ENCODE peak calls at places on chromosomes 7 and 10, in seven cellular contexts. Q is adrenal gland, B is GM12878, X is IMR-90, W is spleen, Z is heart left ventricle, P is uterus. U is an unnamed sample. For H3K27me3, the result is how much of the 10 kb centered on the place peaks cover.

GRCh38 chr7:98571986-98572385 is 45.1 kb upstream of the NPTX2 start:
- DNase-seq in Q (no peak), B (no peak), X (no peak), W (no peak), Z (no peak), P (no peak), U (no peak)

GRCh38 chr7:22105550-22105949 is 159.9 kb upstream of the CDCA7L start:
- DNase-seq in Q (no peak), B (no peak), X (no peak), W (no peak), Z (no peak), P (no peak), U (no peak)

GRCh38 chr7:152342796-152343195 is 93.0 kb downstream of the KMT2C start:
- DNase-seq in Q (no peak), B (no peak), X (no peak), W (no peak), Z (no peak), P (no peak), U (no peak)

GRCh38 chr10:34216348-34216908 is 598.7 kb downstream of the PARD3 start:
- DNase-seq in Q (no peak), B (no peak), X (peak), W (no peak), Z (no peak), P (no peak), U (no peak)

GRCh38 chr10:63458177-63458576 is 7.6 kb downstream of the JMJD1C start:
- DNase-seq in Q (no peak), B (no peak), X (no peak), W (no peak), Z (no peak), P (no peak), U (no peak)

GRCh38 chr10:3887885-3888476 is 103.0 kb upstream of the KLF6 start:
- DNase-seq in Q (peak), B (peak), X (peak), W (no peak), Z (no peak), P (peak), U (peak)

GRCh38 chr10:12504628-12505027 is 155.3 kb downstream of the CAMK1D start:
- DNase-seq in Q (peak), B (no peak), X (no peak), W (no peak), Z (no peak), P (no peak), U (peak)

GRCh38 chr10:123926401-123927264 is 35.0 kb upstream of the CPXM2 start:
- DNase-seq in Q (no peak), B (peak), X (peak), W (no peak), Z (no peak), P (no peak), U (no peak)

GRCh38 chr10:30671011-30671616 is 41.6 kb upstream of the LYZL2 start:
- DNase-seq in Q (no peak), B (no peak), X (peak), W (no peak), Z (no peak), P (no peak), U (no peak)

GRCh38 chr7:144594580-144594979 is 191.1 kb upstream of the NOBOX start:
- DNase-seq in Q (no peak), B (no peak), X (no peak), W (no peak), Z (no peak), P (no peak), U (no peak)

GRCh38 chr7:117871778-117872538 is 1.3 kb downstream of the CTTNBP2 start:
- DNase-seq in Q (peak), B (no peak), X (no peak), W (no peak), Z (no peak), P (peak), U (no peak)

GRCh38 chr10:29976134-29976533 is 83.3 kb downstream of the JCAD start:
- DNase-seq in Q (no peak), B (no peak), X (no peak), W (no peak), Z (no peak), P (no peak), U (no peak)

GRCh38 chr7:45211066-45211465 is 53.5 kb downstream of the RAMP3 start:
- DNase-seq in Q (peak), B (no peak), X (no peak), W (no peak), Z (peak), P (no peak), U (no peak)

GRCh38 chr7:44959433-44959951 is 19.3 kb downstream of the MYO1G start:
- DNase-seq in Q (no peak), B (no peak), X (peak), W (no peak), Z (no peak), P (no peak), U (no peak)

GRCh38 chr10:125097409-125098070 is 62.8 kb downstream of the CTBP2 start:
- DNase-seq in Q (no peak), B (no peak), X (no peak), W (peak), Z (no peak), P (no peak), U (peak)

GRCh38 chr7:145543245-145543644 is 573.4 kb upstream of the CNTNAP2 start:
- DNase-seq in Q (no peak), B (no peak), X (no peak), W (no peak), Z (no peak), P (no peak), U (no peak)

GRCh38 chr7:67738-68395 is 124.5 kb upstream of the FAM20C start:
- DNase-seq in Q (no peak), B (no peak), X (peak), W (peak), Z (no peak), P (no peak), U (no peak)

GRCh38 chr7:47488969-47489342 is 93.0 kb downstream of the TNS3 start:
- DNase-seq in Q (no peak), B (no peak), X (no peak), W (peak), Z (peak), P (no peak), U (no peak)

GRCh38 chr7:104922187-104923009 is 91.6 kb upstream of the KMT2E start:
- DNase-seq in Q (no peak), B (no peak), X (peak), W (no peak), Z (no peak), P (no peak), U (no peak)

GRCh38 chr10:92691591-92692084 is 1.9 kb downstream of the HHEX start:
- DNase-seq in Q (peak), B (no peak), X (no peak), W (peak), Z (peak), P (no peak), U (peak)
- TF ChIP-seq POLR2A in Q (no peak), B (no peak), X (no peak), W (no peak), Z (no peak), P (no peak), U (peak)

DNA sequence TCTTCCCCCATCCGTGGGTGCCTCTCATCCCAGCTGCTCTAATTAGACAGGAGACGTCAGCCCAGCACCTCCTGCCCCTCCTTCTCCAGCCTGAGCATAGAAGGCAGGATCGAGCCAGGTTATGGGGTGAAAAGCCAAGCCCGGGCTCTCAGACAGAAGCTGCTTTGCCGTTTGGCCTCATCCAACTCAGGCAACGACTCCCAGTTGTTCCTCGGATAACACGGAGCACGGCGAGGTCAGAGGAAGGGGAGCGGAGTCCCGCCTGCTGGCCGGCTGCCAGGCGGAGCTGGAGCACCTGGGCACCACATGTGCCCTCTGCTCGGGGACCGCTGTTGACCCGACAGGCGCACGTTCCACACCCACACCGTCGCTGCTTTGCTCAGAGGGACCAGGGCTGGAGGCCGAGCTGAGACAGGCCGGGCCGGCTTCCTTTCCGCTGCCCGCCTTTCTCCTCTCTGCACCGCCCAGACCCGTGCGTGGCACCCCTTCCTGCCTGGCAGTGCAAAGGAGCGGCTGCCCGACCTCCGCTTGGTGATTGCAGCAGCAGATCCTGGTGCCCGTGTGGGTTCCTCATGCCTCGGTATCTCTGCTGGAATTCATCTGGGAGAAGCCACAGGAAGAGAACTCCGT is 21.6 kb upstream of the UNCX start:
- DNase-seq in Q (no peak), B (no peak), X (no peak), W (no peak), Z (no peak), P (no peak), U (no peak)
- H3K27me3 ChIP-seq in Q (half or more), B (under half), X (half or more), W (half or more), Z (half or more), P (under half), U (half or more)

DNA sequence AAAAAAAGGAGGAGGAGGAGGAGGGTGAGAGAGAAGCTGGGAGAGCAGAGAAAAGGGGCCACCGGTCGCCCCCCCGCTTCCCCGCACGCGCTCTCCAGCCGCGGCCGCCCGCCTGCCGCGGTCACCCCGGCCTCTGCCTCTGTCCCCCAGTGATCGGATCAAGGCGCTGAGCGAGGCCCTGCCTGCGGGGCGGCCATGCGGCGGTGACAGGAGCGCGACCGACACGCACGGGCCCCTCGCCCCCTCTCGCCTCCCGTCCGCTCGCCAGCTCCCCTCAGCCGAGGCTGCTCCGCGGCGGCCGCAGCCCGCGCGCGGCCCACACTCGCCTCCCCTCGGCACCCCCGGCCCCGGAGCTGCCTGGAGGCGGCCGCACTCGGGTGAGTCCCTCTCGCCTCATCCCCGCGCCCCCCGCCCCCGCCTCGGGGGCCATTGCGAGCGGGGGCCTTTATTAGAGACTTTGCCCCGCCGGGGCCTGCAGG is at the start of gene GTF2I:
- DNase-seq in Q (no peak), B (no peak), X (no peak), W (peak), Z (no peak), P (no peak), U (peak)
- TF ChIP-seq POLR2A in Q (no peak), B (no peak), X (peak), W (no peak), Z (no peak), P (no peak), U (no peak)

DNA sequence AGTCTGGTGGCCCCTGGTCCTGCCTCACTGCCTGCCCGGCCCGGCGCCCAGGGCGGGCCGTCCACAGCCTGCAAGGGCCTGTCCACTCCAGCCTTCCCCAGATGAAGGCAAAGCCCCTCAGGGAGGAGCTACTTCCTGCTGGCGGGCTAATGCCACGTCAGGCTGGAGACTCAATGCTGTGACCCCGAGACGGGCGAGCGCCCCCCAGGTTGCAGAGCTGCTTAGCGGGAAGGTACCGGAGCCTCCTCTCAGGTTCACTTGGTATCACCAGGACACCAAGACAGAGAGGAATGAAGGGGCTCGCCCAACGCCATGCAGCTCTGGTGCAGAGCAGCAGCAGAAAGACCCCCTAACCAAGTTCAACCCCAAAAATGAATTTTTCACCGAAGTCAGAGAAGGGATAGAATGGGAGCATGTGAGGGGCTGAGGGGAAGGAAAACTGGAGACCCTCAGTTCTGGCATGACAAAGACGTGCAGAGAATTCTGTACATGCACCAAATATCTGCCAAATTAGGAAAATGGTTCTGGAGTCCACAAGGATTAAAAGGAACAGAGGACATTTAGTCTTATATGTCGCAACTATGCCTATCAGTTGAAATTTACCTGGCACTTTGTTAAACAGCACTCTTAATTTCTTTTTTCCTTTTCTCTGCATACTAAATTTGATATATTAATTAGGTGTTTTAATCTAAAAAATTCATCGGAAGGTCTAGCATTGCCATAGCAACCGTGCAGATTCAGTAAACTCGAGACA is 2.8 kb downstream of the STK32C start:
- DNase-seq in Q (peak), B (no peak), X (no peak), W (peak), Z (no peak), P (no peak), U (peak)
- H3K27me3 ChIP-seq in Q (under half), B (under half), X (under half), W (under half), Z (under half), P (under half), U (under half)

DNA sequence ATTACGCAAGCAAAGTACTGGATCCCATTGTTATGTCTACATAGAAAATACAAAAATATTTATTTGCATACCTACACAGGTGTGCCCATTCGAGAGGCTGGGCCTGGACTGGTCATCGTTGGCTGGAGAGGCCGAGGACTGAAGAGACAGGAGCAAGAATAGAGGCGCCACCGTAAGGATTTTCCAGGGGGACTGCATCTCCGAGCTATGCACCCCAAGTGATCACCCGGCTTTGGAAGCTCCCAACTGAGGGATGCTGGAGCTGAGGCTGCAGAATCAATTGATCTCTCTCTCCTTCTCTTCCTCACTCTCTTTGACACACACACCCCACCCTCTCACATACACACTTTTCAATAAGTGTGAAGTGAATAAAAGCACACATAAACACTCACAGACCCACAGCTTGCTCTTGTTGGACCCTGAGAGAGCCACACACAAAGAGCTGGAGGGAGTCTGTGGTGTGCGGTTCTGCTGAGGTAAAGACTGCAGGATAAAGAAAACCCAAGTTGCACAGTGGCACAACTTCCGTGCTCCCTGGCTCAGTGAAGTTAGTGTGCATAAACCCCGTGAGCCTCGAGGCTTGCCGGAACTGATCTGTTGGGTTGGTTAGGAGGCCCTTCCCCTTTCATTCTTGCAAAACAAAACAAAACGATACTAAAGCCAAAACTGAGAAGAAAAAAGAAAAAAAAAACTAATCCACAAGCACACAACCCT is at the start of gene AOAH:
- DNase-seq in Q (peak), B (no peak), X (no peak), W (peak), Z (peak), P (no peak), U (no peak)
- TF ChIP-seq POLR2A in Q (peak), B (no peak), X (no peak), W (peak), Z (no peak), P (no peak), U (no peak)

DNA sequence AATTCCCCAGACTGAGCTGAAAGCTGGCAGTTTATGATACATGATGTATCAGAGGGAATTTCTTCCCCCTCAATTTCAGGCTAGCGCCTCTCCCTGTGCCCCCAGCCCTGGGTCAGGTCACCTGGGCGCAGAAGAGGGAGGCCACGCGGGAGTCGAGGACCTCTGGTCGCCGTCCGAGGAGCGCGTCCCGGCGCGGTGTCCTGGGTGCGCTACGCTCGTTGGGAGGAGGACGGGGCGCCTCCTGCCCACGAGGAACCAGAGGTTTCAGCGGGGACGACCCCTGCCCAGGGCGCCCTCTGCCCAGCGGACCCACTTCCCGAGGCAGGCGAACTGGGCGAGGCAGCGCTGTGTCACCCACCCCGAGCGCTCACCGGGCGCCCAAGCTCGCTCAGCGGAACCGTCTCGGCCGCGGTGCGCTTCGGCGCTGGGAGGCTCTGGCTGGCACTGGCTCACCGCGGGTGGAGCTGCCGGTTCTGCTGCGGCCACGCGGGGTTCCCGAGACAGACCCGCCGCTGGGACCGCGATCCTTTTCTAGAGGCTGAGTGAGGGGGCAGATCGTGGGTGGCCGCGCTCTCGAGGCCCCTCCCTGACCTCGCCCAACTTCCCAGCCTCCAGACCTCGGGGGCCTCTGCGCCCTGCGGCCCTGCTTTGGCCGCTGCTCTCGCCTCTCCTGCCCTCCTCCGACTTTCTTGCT is at the start of gene FAM237B:
- DNase-seq in Q (no peak), B (no peak), X (no peak), W (peak), Z (no peak), P (no peak), U (no peak)
- H3K27me3 ChIP-seq in Q (under half), B (under half), X (under half), W (half or more), Z (half or more), P (under half), U (half or more)

GRCh38 chr10:102396251-102396650 is 746 bp downstream of the NFKB2 start:
- DNase-seq in Q (no peak), B (no peak), X (no peak), W (no peak), Z (no peak), P (no peak), U (peak)

GRCh38 chr10:102395677-102396197 is at the start of gene NFKB2:
- DNase-seq in Q (no peak), B (no peak), X (no peak), W (peak), Z (no peak), P (no peak), U (no peak)

GRCh38 chr10:102394079-102394800 is 1.3 kb upstream of the NFKB2 start:
- DNase-seq in Q (peak), B (peak), X (peak), W (peak), Z (peak), P (peak), U (peak)

GRCh38 chr10:102393411-102394078 is 2.0 kb upstream of the NFKB2 start:
- DNase-seq in Q (no peak), B (no peak), X (no peak), W (peak), Z (no peak), P (no peak), U (no peak)

GRCh38 chr10:102394801-102395676 is 466 bp upstream of the NFKB2 start:
- DNase-seq in Q (peak), B (peak), X (peak), W (peak), Z (peak), P (peak), U (peak)
- TF ChIP-seq POLR2A in Q (no peak), B (peak), X (peak), W (peak), Z (peak), P (peak), U (peak)

GRCh38 chr7:157831143-157831900 is 494.5 kb downstream of the DNAJB6 start:
- DNase-seq in Q (no peak), B (no peak), X (no peak), W (peak), Z (no peak), P (no peak), U (no peak)

GRCh38 chr7:157831901-157832810 is 495.4 kb downstream of the DNAJB6 start:
- DNase-seq in Q (no peak), B (no peak), X (no peak), W (peak), Z (no peak), P (no peak), U (no peak)

GRCh38 chr7:157830331-157830730 is 493.5 kb downstream of the DNAJB6 start:
- DNase-seq in Q (no peak), B (no peak), X (no peak), W (peak), Z (no peak), P (no peak), U (no peak)

GRCh38 chr7:157834501-157835143 is 497.8 kb downstream of the DNAJB6 start:
- DNase-seq in Q (no peak), B (no peak), X (no peak), W (peak), Z (no peak), P (no peak), U (no peak)

GRCh38 chr7:157832866-157833607 is 496.2 kb downstream of the DNAJB6 start:
- DNase-seq in Q (no peak), B (no peak), X (no peak), W (peak), Z (no peak), P (no peak), U (no peak)
- H3K27me3 ChIP-seq in Q (under half), B (under half), X (under half), W (under half), Z (under half), P (under half), U (under half)

DNA sequence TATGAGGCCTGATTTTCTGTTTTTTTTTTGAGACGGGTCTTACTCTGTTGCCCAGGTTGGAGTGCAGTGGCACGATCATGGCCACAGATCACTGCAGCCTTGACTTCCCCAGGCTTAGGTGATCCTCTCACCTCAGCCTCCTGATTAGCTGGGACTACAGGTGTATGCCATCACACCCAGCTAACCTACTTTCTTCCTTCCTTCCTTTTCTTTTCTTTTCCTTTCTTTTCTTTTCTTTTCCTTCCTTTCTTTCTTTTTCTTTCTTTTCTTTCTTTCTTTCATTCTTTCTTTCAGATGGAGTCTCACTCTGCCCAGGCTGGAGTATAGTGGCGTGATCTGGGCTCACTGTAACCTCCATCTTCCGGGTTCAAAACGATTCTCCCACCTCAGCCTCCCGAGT is 3.8 kb downstream of the SRRT start:
- DNase-seq in Q (no peak), B (no peak), X (no peak), W (no peak), Z (no peak), P (no peak), U (no peak)
- TF ChIP-seq POLR2A in Q (no peak), B (no peak), X (no peak), W (no peak), Z (no peak), P (no peak), U (no peak)